ENCODE peak calls at places on chromosomes 11 and 22, in nine cellular contexts. Y is NB4, K is B cell, A is uterus, U is RWPE1, N is AG04449, X is stomach, W is AG10803, S is glutamatergic neuron. O is an unnamed sample.

GRCh38 chr11:107014871-107015270 is 3.4 kb downstream of the GUCY1A2 start:
- DNase-seq in Y (no peak), K (no peak), A (no peak), U (no peak), N (no peak), X (no peak), W (no peak), S (no peak), O (no peak)

GRCh38 chr22:32331236-32331917 is 26.3 kb upstream of the RFPL3 start:
- DNase-seq in Y (no peak), K (no peak), A (no peak), U (no peak), N (no peak), X (peak), W (no peak), S (no peak), O (no peak)

GRCh38 chr11:119375629-119376196 is 5.8 kb downstream of the USP2 start:
- DNase-seq in Y (no peak), K (peak), A (peak), U (no peak), N (no peak), X (no peak), W (peak), S (no peak), O (peak)

GRCh38 chr22:45997077-45997774 is 20.3 kb upstream of the WNT7B start:
- DNase-seq in Y (peak), K (no peak), A (peak), U (peak), N (peak), X (peak), W (peak), S (no peak), O (peak)

GRCh38 chr22:46033256-46034200 is 56.6 kb upstream of the WNT7B start:
- DNase-seq in Y (no peak), K (no peak), A (peak), U (no peak), N (no peak), X (no peak), W (peak), S (no peak), O (no peak)

GRCh38 chr22:43819691-43820670 is 7.9 kb upstream of the EFCAB6 start:
- DNase-seq in Y (no peak), K (no peak), A (no peak), U (no peak), N (no peak), X (no peak), W (no peak), S (no peak), O (no peak)

GRCh38 chr11:114195981-114196731 is 100.0 kb upstream of the NNMT start:
- DNase-seq in Y (peak), K (peak), A (no peak), U (peak), N (no peak), X (peak), W (no peak), S (no peak), O (no peak)

GRCh38 chr11:70880416-70880815 is 372.0 kb downstream of the SHANK2 start:
- DNase-seq in Y (no peak), K (no peak), A (no peak), U (no peak), N (no peak), X (no peak), W (no peak), S (no peak), O (no peak)

GRCh38 chr11:80898910-80899309 is 1458.1 kb upstream of the TENM4 start:
- DNase-seq in Y (no peak), K (no peak), A (no peak), U (no peak), N (no peak), X (no peak), W (no peak), S (no peak), O (no peak)

GRCh38 chr22:46612904-46613605 is 7.1 kb upstream of the GRAMD4 start:
- DNase-seq in Y (no peak), K (no peak), A (no peak), U (no peak), N (no peak), X (no peak), W (no peak), S (no peak), O (no peak)

GRCh38 chr11:59668188-59668949 is 468 bp downstream of the PATL1 start:
- DNase-seq in Y (peak), K (peak), A (peak), U (peak), N (no peak), X (peak), W (peak), S (peak), O (peak)

GRCh38 chr11:108398439-108398838 is 68.9 kb downstream of the C11orf65 start:
- DNase-seq in Y (no peak), K (no peak), A (no peak), U (no peak), N (no peak), X (no peak), W (no peak), S (no peak), O (no peak)

GRCh38 chr22:28329582-28330073 is 350.0 kb downstream of the TTC28 start:
- DNase-seq in Y (peak), K (no peak), A (no peak), U (no peak), N (peak), X (no peak), W (peak), S (no peak), O (no peak)

GRCh38 chr11:82732734-82733443 is 775 bp downstream of the FAM181B start:
- DNase-seq in Y (no peak), K (peak), A (peak), U (peak), N (no peak), X (no peak), W (no peak), S (peak), O (peak)

GRCh38 chr11:73454987-73455386 is 78.8 kb downstream of the RELT start:
- DNase-seq in Y (no peak), K (no peak), A (no peak), U (no peak), N (no peak), X (no peak), W (no peak), S (no peak), O (no peak)

GRCh38 chr22:22235564-22235963 is 9.0 kb upstream of the VPREB1 start:
- DNase-seq in Y (peak), K (no peak), A (no peak), U (no peak), N (no peak), X (no peak), W (no peak), S (peak), O (peak)

GRCh38 chr11:75576445-75577049 is 14.5 kb downstream of the SERPINH1 start:
- DNase-seq in Y (peak), K (peak), A (no peak), U (no peak), N (no peak), X (peak), W (peak), S (no peak), O (no peak)

GRCh38 chr22:50303848-50304527 is 3.5 kb downstream of the PLXNB2 start:
- DNase-seq in Y (peak), K (peak), A (peak), U (no peak), N (no peak), X (peak), W (no peak), S (no peak), O (peak)

GRCh38 chr11:22898036-22898435 is 37.8 kb upstream of the CCDC179 start:
- DNase-seq in Y (no peak), K (no peak), A (no peak), U (no peak), N (no peak), X (no peak), W (no peak), S (no peak), O (no peak)

GRCh38 chr11:107566569-107566968 is 1.0 kb upstream of the ALKBH8 start:
- DNase-seq in Y (no peak), K (no peak), A (no peak), U (no peak), N (no peak), X (no peak), W (no peak), S (no peak), O (no peak)

GRCh38 chr22:20118572-20119020 is 1.6 kb upstream of the TRMT2A start:
- DNase-seq in Y (no peak), K (no peak), A (no peak), U (no peak), N (no peak), X (no peak), W (no peak), S (peak), O (peak)

GRCh38 chr11:75813622-75814039 is 1.4 kb upstream of the UVRAG start:
- DNase-seq in Y (no peak), K (no peak), A (no peak), U (no peak), N (no peak), X (no peak), W (no peak), S (no peak), O (no peak)

GRCh38 chr11:15918212-15918611 is 438.1 kb downstream of the SOX6 start:
- DNase-seq in Y (no peak), K (no peak), A (no peak), U (no peak), N (no peak), X (no peak), W (no peak), S (no peak), O (no peak)

GRCh38 chr11:94544832-94545640 is 1.3 kb downstream of the FUT4 start:
- DNase-seq in Y (peak), K (peak), A (no peak), U (no peak), N (no peak), X (peak), W (peak), S (peak), O (no peak)

GRCh38 chr11:10868375-10868774 is 10.5 kb upstream of the ZBED5 start:
- DNase-seq in Y (no peak), K (no peak), A (no peak), U (no peak), N (no peak), X (no peak), W (no peak), S (no peak), O (no peak)

GRCh38 chr11:72972541-72973128 is 158.4 kb downstream of the ATG16L2 start:
- DNase-seq in Y (peak), K (no peak), A (no peak), U (no peak), N (peak), X (no peak), W (peak), S (no peak), O (no peak)

GRCh38 chr22:30890689-30891442 is 77.7 kb downstream of the MORC2 start:
- DNase-seq in Y (peak), K (peak), A (peak), U (peak), N (no peak), X (peak), W (peak), S (peak), O (peak)

GRCh38 chr22:26066534-26066933 is 102.7 kb upstream of the SEZ6L start:
- DNase-seq in Y (no peak), K (no peak), A (no peak), U (no peak), N (no peak), X (no peak), W (no peak), S (peak), O (no peak)
- TF ChIP-seq CTCF in Y (no peak), K (no peak), A (no peak), U (no peak), N (no peak), X (no peak), W (no peak), S (no peak), O (no peak)

DNA sequence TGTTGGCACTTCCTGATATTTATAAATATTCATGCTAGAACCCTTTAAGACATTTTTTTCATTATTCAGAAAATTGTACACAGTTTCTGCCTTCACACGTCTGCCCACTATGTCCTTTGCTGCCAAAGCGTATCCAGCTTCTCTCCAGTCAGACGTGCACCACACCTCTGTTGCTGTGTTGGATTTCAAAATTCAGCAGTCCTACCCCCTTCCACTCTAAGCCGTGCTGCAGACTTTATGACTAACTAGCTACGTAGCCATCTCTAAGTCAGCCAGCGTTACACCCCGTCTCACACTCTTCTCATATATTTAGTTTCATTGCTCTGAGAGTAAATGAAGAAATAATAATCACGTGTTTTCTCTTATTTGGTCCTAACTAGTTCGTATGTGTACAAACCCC is 28.2 kb upstream of the OPCML start:
- DNase-seq in Y (no peak), K (no peak), A (no peak), U (no peak), N (no peak), X (no peak), W (no peak), S (no peak), O (no peak)
- TF ChIP-seq CTCF in Y (no peak), K (no peak), A (no peak), U (no peak), N (no peak), X (no peak), W (no peak), S (no peak), O (no peak)

GRCh38 chr11:34154059-34154875 is 48.8 kb downstream of the NAT10 start:
- DNase-seq in Y (peak), K (peak), A (no peak), U (no peak), N (no peak), X (no peak), W (no peak), S (no peak), O (no peak)
- TF ChIP-seq CTCF in Y (no peak), K (no peak), A (no peak), U (no peak), N (no peak), X (no peak), W (no peak), S (no peak), O (no peak)

DNA sequence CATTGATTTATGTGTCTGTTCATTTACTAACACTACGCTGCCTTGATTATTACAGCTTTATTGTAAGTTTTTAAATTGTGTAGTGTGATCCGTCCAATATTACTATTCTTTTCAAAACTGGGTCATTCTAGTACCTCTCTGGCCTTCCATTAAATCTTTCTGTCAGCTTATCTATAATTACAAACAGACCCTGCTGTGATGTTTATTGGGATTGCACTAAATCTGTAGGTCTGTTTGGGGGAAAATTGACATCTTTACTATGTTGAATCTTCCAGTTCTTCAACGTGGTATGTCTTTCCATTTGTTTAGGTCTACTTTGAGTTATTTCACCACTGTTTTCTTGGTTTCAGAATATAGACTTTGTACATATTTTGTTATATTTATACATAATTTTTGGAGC is 15.6 kb downstream of the CABIN1 start:
- DNase-seq in Y (no peak), K (no peak), A (no peak), U (no peak), N (no peak), X (no peak), W (no peak), S (no peak), O (no peak)
- TF ChIP-seq CTCF in Y (no peak), K (no peak), A (no peak), U (no peak), N (no peak), X (no peak), W (no peak), S (no peak), O (no peak)

GRCh38 chr11:62223095-62223494 is 14.6 kb downstream of the SCGB2A1 start:
- DNase-seq in Y (no peak), K (no peak), A (no peak), U (no peak), N (no peak), X (no peak), W (no peak), S (no peak), O (no peak)

GRCh38 chr11:62221498-62221897 is 13.0 kb downstream of the SCGB2A1 start:
- DNase-seq in Y (no peak), K (no peak), A (no peak), U (no peak), N (no peak), X (no peak), W (no peak), S (no peak), O (no peak)

DNA sequence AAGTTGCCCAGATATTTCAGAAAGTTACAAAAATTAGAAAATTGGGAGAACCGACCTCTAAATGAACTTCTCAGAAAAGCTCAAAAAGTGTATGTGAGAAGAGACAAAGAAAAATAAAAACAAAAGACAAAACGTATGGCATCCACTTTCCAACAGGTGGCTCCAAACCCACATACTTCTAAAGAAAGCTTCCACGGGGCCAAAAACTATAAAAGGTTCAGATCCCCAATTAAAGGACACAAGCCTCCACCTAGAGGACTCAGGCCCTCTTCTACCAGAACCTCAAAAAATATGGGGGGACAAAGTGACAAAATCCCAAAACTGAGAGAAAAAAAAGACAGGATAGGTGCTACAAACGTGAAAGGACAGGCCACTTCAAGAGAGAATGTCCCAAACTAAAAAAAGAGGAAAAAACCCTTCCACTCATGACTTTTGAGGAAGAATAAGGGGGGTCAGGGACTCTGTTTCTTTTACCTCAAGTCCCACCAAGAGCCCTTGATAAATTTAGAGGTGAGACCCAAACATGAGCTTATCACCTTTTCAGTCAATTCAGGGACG is 8.8 kb downstream of the SCGB2A1 start:
- DNase-seq in Y (peak), K (no peak), A (no peak), U (peak), N (no peak), X (no peak), W (no peak), S (no peak), O (no peak)
- TF ChIP-seq CTCF in Y (peak), K (no peak), A (no peak), U (peak), N (peak), X (peak), W (peak), S (no peak), O (peak)

GRCh38 chr11:46692450-46692849 is 8.0 kb downstream of the ARHGAP1 start:
- DNase-seq in Y (no peak), K (no peak), A (no peak), U (no peak), N (no peak), X (no peak), W (peak), S (no peak), O (no peak)
- TF ChIP-seq CTCF in Y (no peak), K (no peak), A (no peak), U (no peak), N (no peak), X (no peak), W (no peak), S (no peak), O (no peak)

DNA sequence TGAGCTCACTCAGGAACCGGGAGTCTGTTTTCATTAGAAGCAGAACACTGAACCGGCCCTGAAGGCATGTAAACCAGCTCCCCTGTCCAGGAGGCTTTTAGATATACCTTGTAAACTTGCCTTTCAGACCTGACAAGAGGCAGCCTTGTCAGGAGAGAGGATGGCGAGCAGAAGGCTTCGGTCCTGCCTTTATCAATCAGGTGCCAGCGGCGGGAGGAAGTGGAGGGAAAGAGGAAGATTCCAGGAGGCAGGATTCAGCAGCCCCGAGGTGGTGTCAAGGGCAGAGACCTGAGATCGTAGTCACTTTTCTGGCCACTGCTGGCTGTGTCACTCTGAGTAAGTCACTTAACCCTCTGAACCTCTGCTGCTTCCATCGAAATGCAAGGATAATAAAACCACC is 181.1 kb downstream of the CHST1 start:
- DNase-seq in Y (no peak), K (no peak), A (no peak), U (no peak), N (no peak), X (no peak), W (no peak), S (no peak), O (no peak)
- TF ChIP-seq CTCF in Y (no peak), K (no peak), A (no peak), U (no peak), N (no peak), X (no peak), W (no peak), S (no peak), O (no peak)

GRCh38 chr22:41946360-41947180 is at the start of gene CENPM:
- DNase-seq in Y (peak), K (peak), A (peak), U (peak), N (no peak), X (peak), W (peak), S (peak), O (peak)
- TF ChIP-seq CTCF in Y (no peak), K (no peak), A (no peak), U (no peak), N (peak), X (peak), W (peak), S (no peak), O (peak)

O was measured in BE2C.